ENCODE peak calls at places on chromosome 20, in seven cellular contexts. N is astrocyte, E is transverse colon, R is heart right ventricle, W is Peyer's patch, V is suprapubic skin, I is lower lobe of right lung. Z is an unnamed sample.

GRCh38 chr20:13231031-13231752 is 10.1 kb downstream of the ISM1 start:
- DNase-seq in E (no peak), V (no peak), W (no peak), I (no peak), N (no peak), R (no peak), Z (peak; percentile 84)

GRCh38 chr20:39269031-39269461 is 306.9 kb downstream of the DHX35 start:
- DNase-seq in N (no peak), V (no peak), I (peak; percentile 54), R (peak; percentile 54), E (peak; percentile 40), W (peak; percentile 75), Z (peak; percentile 5)

GRCh38 chr20:14583413-14583812 is 246.0 kb upstream of the FLRT3 start:
- DNase-seq in V (no peak), N (no peak), E (no peak), W (no peak), I (no peak), R (no peak), Z (peak; percentile 99)

GRCh38 chr20:9241232-9241692 is 172.4 kb downstream of the PLCB4 start:
- DNase-seq in E (peak; percentile 41), W (no peak), N (peak; percentile 98), R (no peak), I (no peak), V (no peak), Z (peak; percentile 85)

GRCh38 chr20:46388945-46389344 is 17.5 kb downstream of the ELMO2 start:
- DNase-seq in N (no peak), I (no peak), E (no peak), W (no peak), V (no peak), R (no peak), Z (no peak)

GRCh38 chr20:25394276-25394675 is 3.6 kb upstream of the ABHD12 start:
- DNase-seq in N (no peak), W (no peak), V (no peak), R (no peak), E (no peak), I (no peak), Z (no peak)

GRCh38 chr20:11833825-11834224 is 83.9 kb upstream of the BTBD3 start:
- DNase-seq in N (no peak), V (no peak), R (no peak), W (no peak), I (no peak), E (no peak), Z (no peak)

GRCh38 chr20:18543216-18543615 is 24.0 kb upstream of the SMIM26 start:
- DNase-seq in R (no peak), I (no peak), E (no peak), W (no peak), N (no peak), V (no peak), Z (peak; percentile 39)

GRCh38 chr20:38924718-38925117 is 1.5 kb upstream of the FAM83D start:
- DNase-seq in E (no peak), N (no peak), R (no peak), W (no peak), I (no peak), V (no peak), Z (no peak)

GRCh38 chr20:62914970-62915457 is 11.3 kb downstream of the DIDO1 start:
- DNase-seq in R (no peak), E (no peak), I (peak; percentile 36), W (peak; percentile 40), N (peak; percentile 39), V (no peak), Z (no peak)

GRCh38 chr20:5080384-5080877 is 39.3 kb downstream of the PCNA start:
- DNase-seq in N (no peak), V (peak; percentile 80), I (peak; percentile 88), W (peak; percentile 63), E (peak; percentile 42), R (peak; percentile 43), Z (no peak)

GRCh38 chr20:59149678-59150504 is 13.7 kb upstream of the ZNF831 start:
- DNase-seq in I (no peak), V (no peak), E (peak; percentile 33), R (peak; percentile 43), W (peak; percentile 83), N (no peak), Z (no peak)

GRCh38 chr20:54063998-54064676 is 6.3 kb downstream of the BCAS1 start:
- DNase-seq in R (no peak), V (no peak), N (no peak), E (no peak), I (no peak), W (no peak), Z (no peak)

GRCh38 chr20:34948030-34948429 is 7.6 kb downstream of the GSS start:
- DNase-seq in V (no peak), I (no peak), R (no peak), N (peak; percentile 72), E (no peak), W (no peak), Z (peak; percentile 90)

GRCh38 chr20:62576815-62577214 is 65.5 kb upstream of the SLCO4A1 start:
- DNase-seq in I (no peak), W (no peak), N (no peak), E (no peak), V (no peak), R (no peak), Z (no peak)

GRCh38 chr20:19588731-19589130 is 169.3 kb upstream of the RIN2 start:
- DNase-seq in W (no peak), R (no peak), V (no peak), E (no peak), I (no peak), N (no peak), Z (no peak)

GRCh38 chr20:19451591-19452295 is 239.3 kb downstream of the SLC24A3 start:
- DNase-seq in I (no peak), V (no peak), E (no peak), N (no peak), R (no peak), W (no peak), Z (no peak)

GRCh38 chr20:62066339-62066982 is 780 bp upstream of the TAF4 start:
- DNase-seq in E (peak; percentile 67), N (peak; percentile 25), I (peak; percentile 73), W (peak; percentile 71), V (no peak), R (peak; percentile 58), Z (peak; percentile 43)

GRCh38 chr20:63208346-63208924 is 7.5 kb downstream of the YTHDF1 start:
- DNase-seq in E (no peak), V (no peak), I (no peak), R (no peak), N (no peak), W (no peak), Z (no peak)

GRCh38 chr20:36305602-36306556 is at the start of gene DLGAP4:
- DNase-seq in W (no peak), R (no peak), E (no peak), I (no peak), N (no peak), V (no peak), Z (no peak)
- H3K4me3 ChIP-seq in W (peak within 1 kb of the TSS; percentile 39), R (peak within 1 kb of the TSS; percentile 16), E (no peak within 1 kb of the TSS), I (peak within 1 kb of the TSS; percentile 19), N (no peak within 1 kb of the TSS), V (peak within 1 kb of the TSS; percentile 47), Z (no peak within 1 kb of the TSS)

DNA sequence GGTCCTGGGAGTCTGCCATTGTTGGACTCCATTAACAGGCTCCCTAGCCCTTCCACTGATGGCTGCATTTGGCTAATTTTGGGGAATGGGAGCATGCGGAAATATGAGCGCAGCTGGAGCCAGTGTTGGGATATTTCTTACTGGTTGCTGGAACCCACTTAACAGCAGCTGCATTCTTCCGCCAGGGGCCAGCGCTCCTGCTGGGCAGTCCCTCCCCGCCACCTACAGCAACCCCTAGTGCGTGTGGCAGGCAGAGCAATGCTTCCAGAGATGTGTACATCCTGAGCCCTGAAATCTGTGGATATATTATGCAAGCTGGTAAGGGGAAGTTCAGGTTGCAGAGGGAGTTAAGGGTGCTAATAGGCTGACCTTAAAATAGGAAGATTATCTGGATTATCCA is 16.4 kb downstream of the CST8 start:
- DNase-seq in R (no peak), W (no peak), V (no peak), N (no peak), I (no peak), E (no peak), Z (no peak)
- TF ChIP-seq CTCF in R (no peak), W (no peak), V (no peak), N (no peak), I (no peak), E (no peak), Z (no peak)

DNA sequence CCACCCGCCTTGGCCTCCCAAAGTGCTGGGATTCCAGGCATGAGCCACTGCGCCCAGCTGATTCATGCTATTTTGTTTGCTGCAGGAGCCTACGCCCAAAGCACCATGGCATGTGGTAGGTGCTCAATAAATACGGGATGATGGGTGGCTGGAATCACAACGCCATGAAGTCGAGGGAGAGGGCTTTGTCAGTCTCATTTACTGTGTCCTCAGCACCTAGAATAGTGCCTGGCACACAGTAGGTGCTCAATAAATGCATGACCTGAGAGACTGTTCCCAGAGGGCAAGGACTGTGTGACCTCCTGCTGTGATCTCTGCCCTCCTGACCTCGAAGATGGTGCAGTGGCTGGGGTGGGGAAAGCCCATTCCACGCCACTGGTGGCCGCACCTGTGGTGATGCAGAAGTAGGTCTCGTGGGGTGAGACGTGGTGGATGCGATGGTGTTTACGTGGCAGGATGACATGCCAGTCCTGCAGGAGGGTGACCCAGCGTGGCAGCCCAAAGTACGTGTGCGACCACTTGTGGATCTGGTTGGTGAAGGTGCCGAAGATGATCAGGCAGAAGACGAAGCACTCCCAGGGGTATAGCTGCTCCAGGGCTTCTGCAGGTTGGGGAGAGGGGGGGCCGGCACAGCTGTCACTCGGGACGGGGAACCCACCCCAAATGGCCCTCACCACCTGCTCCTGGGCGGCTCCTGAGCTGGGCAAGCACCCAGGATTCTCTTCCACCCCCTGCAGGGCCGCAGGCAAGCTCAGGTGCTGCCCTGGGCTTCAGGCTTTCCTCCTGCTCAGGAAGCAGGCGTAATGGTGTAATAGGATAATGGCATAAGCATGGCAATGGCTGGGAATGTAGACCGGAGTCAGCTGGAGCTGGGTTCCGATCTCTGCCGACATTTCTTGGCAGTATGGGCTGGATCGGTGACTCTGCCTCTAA is 14.9 kb upstream of the UBE2V1 start:
- DNase-seq in R (no peak), N (no peak), V (no peak), E (no peak), W (no peak), I (no peak), Z (no peak)
- H3K36me3 ChIP-seq in R (peaks cover 99% of the 10 kb centered on the region), N (peaks cover 45% of the 10 kb centered on the region), V (peaks cover 72% of the 10 kb centered on the region), E (peaks cover 11% of the 10 kb centered on the region), W (peaks cover 63% of the 10 kb centered on the region), I (peaks cover 93% of the 10 kb centered on the region), Z (peaks cover 51% of the 10 kb centered on the region)

DNA sequence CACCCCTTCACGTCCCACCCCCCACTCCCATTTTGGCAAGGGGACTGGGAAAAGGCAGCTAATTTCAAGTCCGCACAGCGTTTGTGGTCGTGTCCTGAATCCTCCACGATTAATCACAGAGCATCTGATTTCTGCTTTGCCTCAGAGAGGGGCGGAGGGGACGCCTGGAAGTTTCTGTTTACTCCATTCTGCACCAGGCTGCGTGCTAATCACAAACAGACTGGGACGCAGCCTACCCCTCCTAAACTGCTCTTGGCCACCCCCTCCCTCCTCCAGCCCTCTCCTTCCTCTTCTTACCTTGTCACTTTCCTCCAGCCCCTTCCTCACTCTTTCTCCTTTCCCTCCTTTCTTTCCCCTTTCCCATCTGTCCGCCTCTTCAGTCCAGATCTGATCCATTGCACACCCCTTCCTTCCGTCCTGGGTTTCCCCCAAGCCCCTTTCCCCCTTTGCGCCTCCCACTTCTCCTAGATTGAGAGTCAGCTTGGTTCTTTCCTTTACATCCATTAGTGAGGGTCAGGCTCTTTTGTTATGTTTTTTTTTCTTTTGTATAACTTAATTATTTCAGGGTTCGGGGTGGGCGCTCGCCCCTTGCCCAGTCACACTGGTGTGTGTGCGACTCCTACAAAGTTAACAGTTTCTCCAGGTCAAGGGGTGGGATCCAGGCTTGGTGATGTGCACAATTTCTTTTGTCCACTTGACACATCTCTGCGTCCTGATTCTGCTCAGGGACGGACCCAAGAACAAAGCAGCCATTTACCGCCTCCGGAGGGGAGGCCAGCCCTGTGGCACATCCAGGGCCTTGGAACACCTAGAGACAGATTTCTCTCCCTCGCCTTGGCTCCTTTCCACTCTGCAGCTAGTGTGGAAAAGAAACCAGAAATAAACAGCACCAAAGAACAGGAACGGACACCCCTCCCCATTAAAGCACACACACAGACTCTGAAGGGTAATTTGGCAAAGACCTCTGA is 527 bp upstream of the RIPOR3 start:
- DNase-seq in N (peak; percentile 45), V (no peak), R (no peak), I (no peak), E (no peak), W (no peak), Z (peak; percentile 73)
- H3K4me3 ChIP-seq in N (peak overlapping the region; percentile 52), V (peak overlapping the region; percentile 53), R (peak overlapping the region; percentile 45), I (peak overlapping the region; percentile 51), E (peak overlapping the region; percentile 24), W (peak overlapping the region; percentile 45), Z (peak overlapping the region; percentile 0)

Z was measured in bronchial epithelial cell.